ENCODE peak calls at places on chromosome 17, in eight cellular contexts. M, J, Y, Q, P, L, N and U are unnamed samples.
A peak's percentile ranks its signal among the peaks of the same experiment; 100 is the strongest.

GRCh38 chr17:64190468-64190867 is 60.5 kb upstream of the ERN1 start:
- DNase-seq in J (no peak), N (no peak), M (no peak), P (no peak), Q (no peak), L (no peak), Y (no peak), U (no peak)

GRCh38 chr17:66932295-66932694 is 32.2 kb upstream of the CACNG4 start:
- DNase-seq in M (no peak), P (no peak), J (no peak), N (no peak), L (no peak), Q (no peak), Y (no peak), U (no peak)

GRCh38 chr17:78257810-78258322 is 26.4 kb downstream of the TMEM235 start:
- DNase-seq in N (peak; percentile 9), J (no peak), Y (peak; percentile 81), Q (no peak), M (no peak), P (no peak), L (no peak), U (no peak)

GRCh38 chr17:58306131-58306951 is 22.3 kb downstream of the TSPOAP1 start:
- DNase-seq in N (no peak), J (no peak), Q (no peak), L (no peak), M (no peak), Y (no peak), P (no peak), U (no peak)

GRCh38 chr17:47276868-47277267 is 23.2 kb downstream of the ITGB3 start:
- DNase-seq in P (peak; percentile 70), L (no peak), M (peak; percentile 46), N (peak; percentile 50), Q (peak; percentile 68), Y (peak; percentile 84), J (peak; percentile 94), U (no peak)

GRCh38 chr17:78137392-78138203 is 7.0 kb downstream of the TMC8 start:
- DNase-seq in M (no peak), N (no peak), Q (no peak), J (no peak), Y (no peak), L (no peak), P (peak; percentile 57), U (no peak)

GRCh38 chr17:8649157-8650118 is 18.9 kb upstream of the MYH10 start:
- DNase-seq in Q (no peak), Y (peak; percentile 98), M (no peak), N (peak; percentile 88), J (peak; percentile 90), L (peak; percentile 92), P (no peak), U (no peak)

GRCh38 chr17:1104222-1104621 is 75.6 kb downstream of the ABR start:
- DNase-seq in J (peak; percentile 82), M (no peak), Q (peak; percentile 68), N (no peak), Y (no peak), L (no peak), P (no peak), U (no peak)

GRCh38 chr17:47318197-47318918 is 5.4 kb upstream of the EFCAB13 start:
- DNase-seq in N (no peak), Y (no peak), Q (no peak), P (no peak), L (no peak), J (no peak), M (no peak), U (no peak)

GRCh38 chr17:17511971-17512858 is 16.0 kb upstream of the RASD1 start:
- DNase-seq in M (no peak), Y (peak; percentile 88), Q (no peak), J (no peak), P (no peak), L (peak; percentile 75), N (peak; percentile 85), U (peak; percentile 75)

GRCh38 chr17:17512866-17513265 is 16.7 kb upstream of the RASD1 start:
- DNase-seq in M (no peak), P (no peak), Y (no peak), L (no peak), J (no peak), Q (no peak), N (no peak), U (no peak)

GRCh38 chr17:17509601-17510425 is 13.6 kb upstream of the RASD1 start:
- DNase-seq in M (no peak), Q (no peak), L (no peak), Y (no peak), N (no peak), P (no peak), J (no peak), U (no peak)

GRCh38 chr17:17510456-17511292 is 14.5 kb upstream of the RASD1 start:
- DNase-seq in L (no peak), J (no peak), Q (no peak), P (no peak), Y (no peak), N (no peak), M (no peak), U (no peak)

GRCh38 chr17:17511293-17511741 is 15.1 kb upstream of the RASD1 start:
- DNase-seq in N (no peak), J (no peak), Y (no peak), P (no peak), L (no peak), M (no peak), Q (no peak), U (no peak)
- TF ChIP-seq CTCF in N (no peak), J (no peak), Y (no peak), P (no peak), L (no peak), M (no peak), Q (no peak), U (no peak)

GRCh38 chr17:38604479-38605229 is 1.1 kb downstream of the SRCIN1 start:
- DNase-seq in M (no peak), J (no peak), Q (no peak), Y (no peak), L (no peak), N (no peak), P (peak; percentile 82), U (no peak)
- H3K4me3 ChIP-seq in M (no peak overlapping the region), J (no peak overlapping the region), Q (no peak overlapping the region), Y (peak overlapping the region; percentile 53), L (no peak overlapping the region), N (no peak overlapping the region), P (peak overlapping the region; percentile 64), U (no peak overlapping the region)

GRCh38 chr17:48738424-48738802 is 9.9 kb upstream of the HOXB13 start:
- DNase-seq in N (no peak), Q (no peak), J (no peak), P (no peak), M (no peak), Y (no peak), L (no peak), U (no peak)
- H3K27me3 ChIP-seq in N (peaks cover 93% of the 10 kb centered on the region), Q (peaks cover 100% of the 10 kb centered on the region), J (peaks cover 98% of the 10 kb centered on the region), P (peaks cover 100% of the 10 kb centered on the region), M (peaks cover 35% of the 10 kb centered on the region), Y (peaks cover 100% of the 10 kb centered on the region), L (peaks cover 93% of the 10 kb centered on the region), U (peaks cover 90% of the 10 kb centered on the region)

GRCh38 chr17:41666336-41666680 is 22.4 kb upstream of the EIF1 start:
- DNase-seq in P (peak; percentile 50), M (peak; percentile 62), Q (peak; percentile 33), N (peak; percentile 53), L (peak; percentile 24), J (no peak), Y (peak; percentile 58), U (no peak)

GRCh38 chr17:41664172-41664457 is 24.6 kb upstream of the EIF1 start:
- DNase-seq in M (no peak), Y (no peak), P (no peak), Q (no peak), N (no peak), J (no peak), L (no peak), U (no peak)

GRCh38 chr17:41666708-41667279 is 21.9 kb upstream of the EIF1 start:
- DNase-seq in M (peak; percentile 92), N (peak; percentile 70), P (peak; percentile 91), Q (peak; percentile 87), Y (peak; percentile 77), J (peak; percentile 88), L (no peak), U (no peak)

GRCh38 chr17:41664587-41665565 is 23.8 kb upstream of the EIF1 start:
- DNase-seq in M (peak; percentile 34), L (no peak), Q (no peak), P (no peak), Y (peak; percentile 30), J (no peak), N (no peak), U (no peak)

GRCh38 chr17:41665566-41666335 is 22.9 kb upstream of the EIF1 start:
- DNase-seq in L (peak; percentile 46), N (peak; percentile 52), Y (peak; percentile 88), Q (peak; percentile 91), J (peak; percentile 93), M (peak; percentile 92), P (peak; percentile 91), U (no peak)
- TF ChIP-seq CTCF in L (peak; percentile 86), N (peak; percentile 68), Y (peak; percentile 91), Q (peak; percentile 97), J (peak; percentile 95), M (peak; percentile 97), P (peak; percentile 84), U (peak; percentile 65)

DNA sequence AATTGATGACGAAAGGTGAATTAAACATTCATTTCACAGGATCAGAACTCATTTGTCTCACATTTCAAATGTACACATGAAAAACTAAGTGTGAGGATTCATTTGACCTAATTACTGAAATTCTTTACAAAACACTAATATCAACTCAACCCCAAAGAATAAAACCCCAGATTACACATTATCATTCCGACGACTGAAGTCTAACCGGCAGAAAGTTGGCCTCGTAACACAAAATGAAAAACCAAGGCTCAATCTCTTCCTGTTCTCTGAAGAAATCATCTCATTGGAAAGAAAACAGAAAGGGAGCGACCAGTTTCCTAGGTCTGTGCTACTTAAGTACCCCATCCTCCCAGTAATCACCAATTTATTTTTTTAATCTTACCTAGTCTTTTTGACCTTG is 1.8 kb downstream of the JPT1 start:
- DNase-seq in Y (peak; percentile 9), M (no peak), P (no peak), L (no peak), J (no peak), N (no peak), Q (no peak), U (no peak)
- H3K4me3 ChIP-seq in Y (peak overlapping the region; percentile 94), M (peak overlapping the region; percentile 86), P (peak overlapping the region; percentile 63), L (peak overlapping the region; percentile 94), J (no peak overlapping the region), N (peak overlapping the region; percentile 95), Q (peak overlapping the region; percentile 89), U (peak overlapping the region; percentile 72)

DNA sequence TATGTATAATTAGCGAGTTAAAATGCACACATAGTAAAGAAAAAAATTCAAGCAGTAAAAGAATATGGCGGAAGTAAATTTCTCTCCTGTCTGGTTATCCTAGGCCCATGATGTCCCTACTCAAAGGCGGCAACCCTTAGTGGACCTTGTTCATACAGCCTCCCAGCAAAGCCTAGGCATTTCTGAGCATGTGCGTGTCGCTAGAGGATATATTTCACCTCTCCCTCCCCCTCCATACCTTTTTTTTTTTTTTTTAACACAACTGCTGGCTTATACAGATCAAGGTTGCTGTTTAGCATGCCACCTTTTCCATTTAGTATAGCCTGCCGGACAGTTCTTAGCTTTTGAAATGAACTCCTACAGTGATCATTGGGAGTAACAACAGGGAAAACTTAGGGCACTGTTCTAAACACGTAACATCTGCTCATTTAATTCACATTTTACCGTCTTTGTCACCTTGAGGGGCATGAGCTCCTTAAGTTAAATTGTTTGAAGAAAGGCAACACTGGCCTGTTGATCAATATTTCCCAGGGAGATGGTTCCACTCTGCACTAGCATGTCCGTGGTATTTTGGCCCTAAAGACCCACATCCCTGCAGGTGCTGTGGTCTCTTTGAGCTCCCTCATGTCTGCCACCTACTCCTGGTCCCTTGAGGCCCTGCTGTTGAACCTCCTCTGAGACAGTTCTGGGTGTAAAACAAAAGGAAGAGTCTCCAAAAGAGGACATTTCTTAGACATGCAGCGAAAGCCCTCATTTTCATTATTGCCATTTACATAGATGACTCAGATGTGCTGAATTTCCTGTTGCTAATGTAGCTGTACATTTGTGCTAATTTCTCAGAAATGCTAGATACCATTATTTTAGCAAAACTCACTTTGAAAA is 4.1 kb upstream of the TNFRSF13B start:
- DNase-seq in Q (no peak), Y (no peak), M (no peak), J (no peak), P (no peak), N (no peak), L (no peak), U (no peak)
- H3K27me3 ChIP-seq in Q (no peaks in the 10 kb centered on the region), Y (no peaks in the 10 kb centered on the region), M (no peaks in the 10 kb centered on the region), J (peaks cover 16% of the 10 kb centered on the region), P (no peaks in the 10 kb centered on the region), N (no peaks in the 10 kb centered on the region), L (peaks cover 10% of the 10 kb centered on the region), U (no peaks in the 10 kb centered on the region)